ENCODE peak calls at places on chromosomes 1 and 21, in six cellular contexts. Z is CD8-positive, alpha-beta T cell; J is ovary; W is sigmoid colon; K is effector memory CD4-positive, alpha-beta T cell; F is naive thymus-derived CD4-positive, alpha-beta T cell. V is an unnamed sample. For H3K27me3 and H3K36me3, the result is how much of the 10 kb centered on the place peaks cover.

GRCh38 chr1:43766818-43767525 is 59.6 kb downstream of the ST3GAL3 start:
- DNase-seq in Z (no peak), J (no peak), W (no peak), K (no peak), F (no peak), V (peak)

GRCh38 chr1:15350551-15351200 is 59.0 kb upstream of the EFHD2 start:
- DNase-seq in Z (no peak), J (no peak), W (no peak), K (no peak), F (no peak), V (no peak)

GRCh38 chr1:52552236-52552504 is 722 bp downstream of the TUT4 start:
- DNase-seq in Z (peak), J (peak), W (peak), K (peak), F (peak), V (peak)

GRCh38 chr1:216076751-216077150 is 346.5 kb downstream of the USH2A start:
- DNase-seq in Z (no peak), J (no peak), W (no peak), K (no peak), F (no peak), V (no peak)

GRCh38 chr1:164524810-164525209 is 34.2 kb upstream of the PBX1 start:
- DNase-seq in Z (no peak), J (no peak), W (no peak), K (no peak), F (no peak), V (no peak)

GRCh38 chr1:10873189-10873588 is 76.7 kb upstream of the CASZ1 start:
- DNase-seq in Z (no peak), J (no peak), W (no peak), K (no peak), F (no peak), V (peak)

GRCh38 chr21:27423073-27423472 is 456.2 kb upstream of the ADAMTS5 start:
- DNase-seq in Z (no peak), J (peak), W (peak), K (no peak), F (no peak), V (no peak)

GRCh38 chr1:228830954-228831481 is 95.7 kb downstream of the RHOU start:
- DNase-seq in Z (no peak), J (no peak), W (no peak), K (no peak), F (no peak), V (no peak)

GRCh38 chr1:226549937-226550670 is 1.5 kb downstream of the STUM start:
- DNase-seq in Z (peak), J (peak), W (peak), K (no peak), F (peak), V (peak)

GRCh38 chr21:34695434-34695833 is 26.6 kb downstream of the CLIC6 start:
- DNase-seq in Z (no peak), J (no peak), W (no peak), K (no peak), F (no peak), V (no peak)

GRCh38 chr1:33507661-33508060 is 35.2 kb downstream of the ZSCAN20 start:
- DNase-seq in Z (no peak), J (no peak), W (no peak), K (no peak), F (no peak), V (no peak)

GRCh38 chr1:22533244-22533643 is 30.0 kb upstream of the EPHA8 start:
- DNase-seq in Z (no peak), J (no peak), W (no peak), K (no peak), F (no peak), V (peak)

GRCh38 chr1:246577082-246577719 is 10.9 kb downstream of the CNST start:
- DNase-seq in Z (no peak), J (no peak), W (no peak), K (no peak), F (no peak), V (no peak)

GRCh38 chr1:12031039-12031980 is 12.0 kb downstream of the MIIP start:
- DNase-seq in Z (peak), J (peak), W (no peak), K (no peak), F (peak), V (peak)

GRCh38 chr1:162690672-162691434 is 58.6 kb downstream of the DDR2 start:
- DNase-seq in Z (no peak), J (peak), W (peak), K (no peak), F (no peak), V (peak)

GRCh38 chr1:52063192-52063591 is 7.1 kb downstream of the BTF3L4 start:
- DNase-seq in Z (no peak), J (no peak), W (no peak), K (no peak), F (no peak), V (no peak)

GRCh38 chr1:33021567-33022431 is 14.9 kb downstream of the AK2 start:
- DNase-seq in Z (no peak), J (no peak), W (no peak), K (no peak), F (no peak), V (no peak)

GRCh38 chr21:45112371-45112770 is 38.0 kb downstream of the ADARB1 start:
- DNase-seq in Z (no peak), J (no peak), W (peak), K (no peak), F (no peak), V (no peak)
- H3K4me3 ChIP-seq in Z (no peak), J (no peak), W (no peak), K (no peak), F (no peak), V (no peak)

GRCh38 chr1:221756830-221757551 is 15.1 kb upstream of the DUSP10 start:
- DNase-seq in Z (no peak), J (no peak), W (no peak), K (no peak), F (no peak), V (no peak)
- H3K27me3 ChIP-seq in Z (under half), J (under half), W (under half), K (under half), F (under half), V (under half)

GRCh38 chr21:37182222-37182621 is 84.9 kb downstream of the VPS26C start:
- DNase-seq in Z (no peak), J (no peak), W (no peak), K (no peak), F (no peak), V (no peak)
- H3K36me3 ChIP-seq in Z (under half), J (under half), W (under half), K (under half), F (under half), V (under half)

GRCh38 chr1:156910309-156910782 is 10.1 kb upstream of the LRRC71 start:
- DNase-seq in Z (peak), J (peak), W (no peak), K (peak), F (peak), V (peak)
- H3K4me3 ChIP-seq in Z (no peak), J (no peak), W (no peak), K (no peak), F (no peak), V (peak)

GRCh38 chr1:59580257-59580656 is 234.5 kb upstream of the HOOK1 start:
- DNase-seq in Z (no peak), J (no peak), W (no peak), K (no peak), F (no peak), V (no peak)
- H3K27me3 ChIP-seq in Z (under half), J (under half), W (under half), K (under half), F (under half), V (under half)

V was measured in H7.